ENCODE peak calls at places on chromosomes 3 and 15, in seven cellular contexts. E, T, U, M, H, D and R are unnamed samples.

GRCh38 chr15:92810418-92811138 is 89.5 kb upstream of the CHD2 start:
- DNase-seq in M (peak; percentile 53), E (peak; percentile 67), T (no peak), H (no peak), D (no peak), U (peak; percentile 82), R (no peak)

GRCh38 chr15:90644946-90645725 is 72.0 kb upstream of the BLM start:
- DNase-seq in H (no peak), D (no peak), T (no peak), U (no peak), M (no peak), E (no peak), R (no peak)

GRCh38 chr3:71210257-71211002 is 373.1 kb downstream of the FOXP1 start:
- DNase-seq in T (no peak), E (no peak), M (no peak), U (peak; percentile 27), H (no peak), D (no peak), R (no peak)

GRCh38 chr3:1164101-1164500 is 71.3 kb downstream of the CNTN6 start:
- DNase-seq in U (no peak), D (no peak), E (no peak), H (no peak), M (no peak), T (no peak), R (no peak)

GRCh38 chr3:107704477-107704876 is 181.7 kb downstream of the BBX start:
- DNase-seq in D (no peak), T (no peak), H (no peak), U (peak; percentile 58), E (no peak), M (no peak), R (no peak)

GRCh38 chr15:89822030-89822429 is 7.4 kb upstream of the ANPEP start:
- DNase-seq in U (peak; percentile 67), E (no peak), D (no peak), T (no peak), H (no peak), M (no peak), R (no peak)

GRCh38 chr3:141485578-141486415 is 1.0 kb upstream of the RASA2 start:
- DNase-seq in U (peak; percentile 92), H (no peak), E (peak; percentile 25), D (no peak), T (peak; percentile 31), M (no peak), R (no peak)

GRCh38 chr3:129913618-129914017 is 20.1 kb upstream of the TMCC1 start:
- DNase-seq in M (no peak), E (no peak), U (no peak), T (no peak), D (no peak), H (no peak), R (no peak)

GRCh38 chr3:59235221-59236012 is 185.6 kb upstream of the CFAP20DC start:
- DNase-seq in M (peak; percentile 35), D (no peak), U (no peak), T (no peak), E (peak; percentile 10), H (peak; percentile 10), R (no peak)

GRCh38 chr3:41523897-41524296 is 324.6 kb downstream of the CTNNB1 start:
- DNase-seq in T (no peak), H (no peak), M (no peak), E (no peak), D (no peak), U (no peak), R (no peak)

GRCh38 chr3:196287066-196287404 is 491 bp downstream of the PCYT1A start:
- DNase-seq in M (peak; percentile 46), U (peak; percentile 48), H (no peak), D (no peak), T (peak; percentile 25), E (peak; percentile 38), R (no peak)

GRCh38 chr3:43531835-43532234 is 90.0 kb downstream of the ANO10 start:
- DNase-seq in U (peak; percentile 72), H (no peak), E (no peak), D (no peak), M (no peak), T (no peak), R (no peak)

GRCh38 chr15:63079938-63080626 is 37.5 kb downstream of the TPM1 start:
- DNase-seq in T (no peak), H (no peak), E (no peak), M (no peak), U (peak; percentile 72), D (no peak), R (no peak)

GRCh38 chr15:86439614-86440013 is 359.9 kb downstream of the AGBL1 start:
- DNase-seq in T (no peak), E (no peak), M (no peak), U (no peak), H (no peak), D (no peak), R (no peak)

GRCh38 chr3:41200669-41201021 is 1.3 kb downstream of the CTNNB1 start:
- DNase-seq in U (peak; percentile 55), M (peak; percentile 69), T (peak; percentile 22), E (no peak), H (no peak), D (no peak), R (no peak)

GRCh38 chr3:2993719-2994118 is 116.5 kb downstream of the IL5RA start:
- DNase-seq in T (no peak), M (no peak), U (no peak), H (no peak), E (no peak), D (no peak), R (no peak)

GRCh38 chr3:126201168-126201567 is 20.8 kb upstream of the ALDH1L1 start:
- DNase-seq in D (no peak), T (no peak), H (no peak), E (no peak), M (no peak), U (no peak), R (no peak)

GRCh38 chr3:72663429-72663828 is 184.8 kb downstream of the SHQ1 start:
- DNase-seq in H (no peak), M (no peak), E (no peak), D (no peak), U (no peak), T (no peak), R (no peak)

GRCh38 chr15:70495988-70496387 is 267.4 kb downstream of the UACA start:
- DNase-seq in H (no peak), E (no peak), U (no peak), M (no peak), T (no peak), D (no peak), R (no peak)

GRCh38 chr3:117892431-117892841 is 1142.2 kb downstream of the IGSF11 start:
- DNase-seq in E (no peak), M (no peak), T (no peak), D (no peak), H (no peak), U (no peak), R (no peak)

GRCh38 chr3:16490062-16490641 is 23.3 kb downstream of the RFTN1 start:
- DNase-seq in D (no peak), M (no peak), H (no peak), E (no peak), T (no peak), U (no peak), R (no peak)

GRCh38 chr15:70264014-70264492 is 166.3 kb upstream of the TLE3 start:
- DNase-seq in T (no peak), U (no peak), D (no peak), M (no peak), H (no peak), E (no peak), R (no peak)

GRCh38 chr3:195896361-195897080 is 11.8 kb downstream of the TNK2 start:
- DNase-seq in H (no peak), D (peak; percentile 49), T (no peak), M (peak; percentile 36), U (peak; percentile 76), E (no peak), R (no peak)

GRCh38 chr15:41955807-41956525 is 16.4 kb downstream of the EHD4 start:
- DNase-seq in U (no peak), M (no peak), H (no peak), E (no peak), T (no peak), D (no peak), R (no peak)

GRCh38 chr3:169147246-169148008 is 516.1 kb downstream of the MECOM start:
- DNase-seq in M (no peak), D (peak; percentile 76), T (no peak), E (peak; percentile 7), U (peak; percentile 83), H (no peak), R (no peak)

GRCh38 chr15:98799991-98800390 is 151.7 kb downstream of the IGF1R start:
- DNase-seq in U (no peak), E (no peak), H (no peak), D (no peak), T (no peak), M (no peak), R (no peak)

GRCh38 chr15:67762610-67763368 is 62.5 kb upstream of the SKOR1 start:
- DNase-seq in T (peak; percentile 50), E (peak; percentile 64), M (no peak), D (no peak), H (no peak), U (no peak), R (peak; percentile 50)

GRCh38 chr15:100248236-100248635 is 93.5 kb downstream of the ADAMTS17 start:
- DNase-seq in E (no peak), H (no peak), U (no peak), T (no peak), M (no peak), D (no peak), R (no peak)

GRCh38 chr3:143343944-143344343 is 224.4 kb downstream of the CHST2 start:
- DNase-seq in U (no peak), H (no peak), M (no peak), E (no peak), D (no peak), T (no peak), R (no peak)

GRCh38 chr3:173401369-173401768 is 3.8 kb downstream of the NLGN1 start:
- DNase-seq in H (no peak), D (no peak), T (no peak), U (no peak), M (no peak), E (no peak), R (no peak)

GRCh38 chr3:126345641-126346460 is 11.4 kb downstream of the KLF15 start:
- DNase-seq in T (no peak), M (no peak), U (no peak), D (peak; percentile 39), E (no peak), H (no peak), R (peak; percentile 3)

GRCh38 chr15:70605606-70606410 is 157.6 kb downstream of the UACA start:
- DNase-seq in E (no peak), T (no peak), H (no peak), M (no peak), U (peak; percentile 22), D (no peak), R (no peak)

GRCh38 chr3:17157713-17158112 is 273.0 kb downstream of the PLCL2 start:
- DNase-seq in U (peak; percentile 35), T (no peak), E (no peak), M (no peak), H (no peak), D (no peak), R (no peak)

GRCh38 chr15:79977431-79977940 is 6.5 kb upstream of the BCL2A1 start:
- DNase-seq in H (no peak), D (no peak), E (no peak), M (no peak), T (no peak), U (no peak), R (no peak)